ENCODE peak calls at places on chromosomes 11 and 22, in four cellular contexts. S, J, W and N are unnamed samples.

GRCh38 chr11:66734215-66734614 is 5.2 kb upstream of the SPTBN2 start:
- DNase-seq in S (no peak), J (no peak), W (no peak), N (no peak)

GRCh38 chr22:19147193-19147780 is 2.8 kb downstream of the GSC2 start:
- DNase-seq in W (no peak), J (no peak), S (no peak), N (no peak)

GRCh38 chr22:43889366-43890253 is 2.2 kb downstream of the PNPLA5 start:
- DNase-seq in J (peak), W (no peak), S (peak), N (peak)

GRCh38 chr11:113090716-113091577 is 129.7 kb downstream of the NCAM1 start:
- DNase-seq in S (no peak), J (no peak), W (no peak), N (no peak)

GRCh38 chr22:35930933-35931332 is 97.7 kb downstream of the RBFOX2 start:
- DNase-seq in J (peak), W (no peak), S (no peak), N (peak)

GRCh38 chr11:77397631-77398030 is 76.3 kb downstream of the PAK1 start:
- DNase-seq in S (no peak), W (no peak), J (no peak), N (no peak)

GRCh38 chr22:24592144-24592845 is 578 bp downstream of the LRRC75B start:
- DNase-seq in S (no peak), J (peak), W (peak), N (no peak)

GRCh38 chr22:47697861-47698260 is 935.4 kb downstream of the TBC1D22A start:
- DNase-seq in S (no peak), W (no peak), J (no peak), N (no peak)

GRCh38 chr11:112886707-112887370 is 74.4 kb upstream of the NCAM1 start:
- DNase-seq in J (no peak), S (no peak), W (no peak), N (no peak)

GRCh38 chr11:70048279-70049024 is 29.7 kb upstream of the ANO1 start:
- DNase-seq in W (no peak), S (peak), J (no peak), N (no peak)

GRCh38 chr11:119952441-119952840 is 185.5 kb downstream of the TRIM29 start:
- DNase-seq in W (no peak), J (no peak), S (no peak), N (no peak)

GRCh38 chr22:23227380-23227779 is 47.1 kb downstream of the BCR start:
- DNase-seq in J (no peak), S (no peak), W (no peak), N (no peak)

GRCh38 chr11:65946655-65947054 is 1.4 kb downstream of the TSGA10IP start:
- DNase-seq in S (no peak), J (no peak), W (no peak), N (no peak)

GRCh38 chr22:19457828-19458428 is 10.4 kb upstream of the C22orf39 start:
- DNase-seq in W (no peak), J (no peak), S (no peak), N (no peak)

DNA sequence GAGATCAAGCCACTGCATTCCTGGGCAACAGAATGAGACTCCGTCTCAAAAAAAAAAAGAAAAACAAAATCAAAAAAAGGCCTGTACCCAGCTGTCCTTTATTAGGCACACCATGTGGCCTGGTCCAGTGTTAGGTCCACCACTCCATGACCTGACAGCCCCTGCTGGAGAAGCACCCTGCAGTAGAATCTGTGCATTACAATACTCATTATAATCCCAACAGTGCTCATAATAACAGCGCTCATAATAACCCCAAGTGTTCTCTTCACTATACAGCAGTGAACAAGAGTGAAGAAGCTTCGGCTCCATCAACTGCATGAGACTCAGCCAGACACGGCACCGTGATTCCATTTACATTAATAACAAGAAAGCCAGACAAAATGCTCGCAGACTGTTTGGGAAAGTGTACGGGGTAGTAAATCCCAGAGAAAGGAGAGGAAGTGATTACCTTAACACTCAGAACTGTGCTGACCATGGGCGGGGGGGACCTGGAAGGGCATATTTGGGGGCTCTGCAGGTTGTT is 8.9 kb upstream of the EHD1 start:
- DNase-seq in W (no peak), S (no peak), J (no peak), N (no peak)
- H3K4me3 ChIP-seq in W (no peak), S (no peak), J (no peak), N (no peak)

GRCh38 chr22:50606561-50607365 is 6.2 kb downstream of the MAPK8IP2 start:
- DNase-seq in W (no peak), S (no peak), J (no peak), N (no peak)

GRCh38 chr22:50604623-50605348 is 4.2 kb downstream of the MAPK8IP2 start:
- DNase-seq in W (no peak), J (no peak), S (no peak), N (no peak)

GRCh38 chr22:50605349-50606074 is 4.9 kb downstream of the MAPK8IP2 start:
- DNase-seq in W (no peak), J (no peak), S (no peak), N (no peak)

GRCh38 chr22:50607366-50608020 is 6.9 kb downstream of the MAPK8IP2 start:
- DNase-seq in J (no peak), W (no peak), S (peak), N (no peak)

DNA sequence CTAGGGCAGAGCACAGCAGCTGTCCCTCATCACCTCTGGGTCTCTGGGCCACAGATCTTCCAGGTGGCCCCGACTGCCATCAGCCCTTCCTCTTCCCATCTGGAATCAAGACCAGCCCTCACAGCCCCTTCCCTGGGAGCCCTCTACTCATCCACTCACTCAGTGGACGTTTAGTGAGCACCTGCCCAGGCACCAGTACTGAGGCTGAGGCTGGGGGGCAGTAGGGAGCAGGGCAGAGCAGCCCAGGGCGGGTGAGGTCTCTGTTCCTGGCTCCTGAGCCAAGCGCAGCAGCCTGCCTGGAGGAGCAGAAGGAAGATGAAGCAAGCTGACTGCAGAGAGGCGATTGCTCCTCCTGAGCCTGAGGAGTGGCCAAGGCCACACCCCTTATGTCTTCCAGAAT is 5.5 kb downstream of the MAPK8IP2 start:
- DNase-seq in W (no peak), J (no peak), S (no peak), N (no peak)
- TF ChIP-seq CTCF in W (no peak), J (no peak), S (no peak), N (no peak)

GRCh38 chr22:50260434-50260800 is 1.1 kb downstream of the MAPK12 start:
- DNase-seq in S (no peak), J (peak), W (no peak), N (no peak)

GRCh38 chr22:50262460-50262911 is 1.0 kb upstream of the MAPK12 start:
- DNase-seq in S (no peak), J (peak), W (no peak), N (no peak)

GRCh38 chr22:50259302-50259701 is 2.2 kb downstream of the MAPK12 start:
- DNase-seq in S (no peak), W (no peak), J (peak), N (no peak)

GRCh38 chr22:50261615-50262459 is at the start of gene MAPK12:
- DNase-seq in J (peak), S (no peak), W (no peak), N (no peak)

DNA sequence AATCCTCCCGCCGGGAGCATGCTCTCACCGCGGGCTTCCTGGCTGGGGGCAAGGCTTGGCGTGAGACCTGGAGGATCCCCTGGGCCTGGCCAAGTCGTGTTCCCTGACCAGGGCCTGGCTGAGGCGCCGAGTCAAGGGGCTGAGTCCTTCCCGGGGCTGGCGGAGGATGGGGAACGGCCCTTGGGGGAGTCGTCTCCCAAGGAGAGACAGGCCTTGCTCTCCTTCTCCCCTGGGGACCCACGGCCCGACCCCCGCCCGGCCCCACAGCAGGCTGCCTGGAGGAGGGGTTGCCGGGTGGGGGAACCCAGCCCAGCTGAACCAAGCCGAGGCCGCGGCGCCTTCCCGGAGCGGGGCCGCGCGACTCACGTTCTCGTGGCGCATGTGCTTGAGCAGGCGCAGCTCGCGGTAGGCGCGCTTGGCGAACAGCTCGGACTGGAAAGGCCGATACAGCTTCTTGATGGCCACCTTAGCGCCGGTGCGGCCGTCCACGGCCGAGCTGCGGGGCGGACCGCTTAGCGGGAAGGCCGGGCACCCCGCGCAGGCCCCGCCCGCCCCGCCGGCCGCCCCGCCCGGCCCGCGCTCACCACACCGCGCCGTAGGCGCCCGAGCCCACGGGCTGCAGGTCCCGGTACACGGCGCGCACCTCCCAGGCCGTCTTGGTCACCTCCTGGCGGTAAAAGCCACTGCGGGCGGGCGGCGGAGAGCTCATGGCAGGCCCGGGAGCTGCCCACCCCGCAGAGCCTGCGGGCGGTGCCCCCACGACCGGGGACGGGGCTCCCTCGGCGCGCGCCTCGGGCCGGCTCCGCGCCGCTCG is 475 bp downstream of the MAPK12 start:
- DNase-seq in W (no peak), S (no peak), J (peak), N (peak)
- H3K4me3 ChIP-seq in W (peak), S (peak), J (peak), N (peak)

GRCh38 chr11:12100886-12101285 is 9.5 kb upstream of the MICAL2 start:
- DNase-seq in J (no peak), W (no peak), S (no peak), N (no peak)

GRCh38 chr11:12101318-12101717 is 9.1 kb upstream of the MICAL2 start:
- DNase-seq in W (no peak), S (no peak), J (no peak), N (no peak)

GRCh38 chr11:12103411-12104225 is 6.8 kb upstream of the MICAL2 start:
- DNase-seq in S (no peak), W (no peak), J (no peak), N (no peak)

GRCh38 chr11:12100429-12100828 is 10.0 kb upstream of the MICAL2 start:
- DNase-seq in W (no peak), S (no peak), J (no peak), N (no peak)

GRCh38 chr11:12102588-12103410 is 7.6 kb upstream of the MICAL2 start:
- DNase-seq in J (no peak), S (no peak), W (no peak), N (no peak)
- TF ChIP-seq CTCF in J (peak), S (no peak), W (no peak), N (peak)

DNA sequence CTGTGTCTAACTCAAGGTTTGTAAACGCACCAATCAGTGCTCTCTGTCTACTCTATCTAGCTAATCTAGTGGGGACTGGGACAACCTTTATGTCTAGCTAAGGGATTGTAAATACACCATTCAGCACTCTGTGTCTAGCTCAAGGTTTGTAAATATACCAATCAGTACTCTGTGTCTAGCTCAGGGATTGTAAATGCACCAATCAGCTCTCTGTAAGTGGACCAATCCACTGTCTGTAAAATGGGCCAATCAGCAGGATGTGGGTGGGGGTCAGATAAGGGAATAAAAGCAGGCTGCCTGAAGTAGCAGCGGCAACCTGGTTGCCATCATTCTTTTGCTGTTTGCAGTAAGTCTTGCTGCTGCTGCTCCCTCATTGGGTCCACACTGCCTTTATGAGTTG is 8.4 kb upstream of the CYP2D6 start:
- DNase-seq in J (no peak), S (no peak), W (no peak), N (no peak)
- H3K4me3 ChIP-seq in J (no peak), S (no peak), W (no peak), N (no peak)